ENCODE peak calls at places on chromosomes 4 and X, in seven cellular contexts. O is HepG2, J is K562, L is SK-N-SH, K is GM12878, X is HCT116, E is H1. R is an unnamed sample.

GRCh38 chrX:94455782-94456181 is 781.8 kb downstream of the FAM133A start:
- DNase-seq in X (no peak), J (no peak), L (no peak), E (no peak), O (no peak), K (no peak), R (no peak)

GRCh38 chr4:112141366-112142138 is 3.7 kb upstream of the FAM241A start:
- DNase-seq in O (no peak), L (no peak), K (no peak), J (no peak), X (no peak), E (no peak), R (no peak)

GRCh38 chr4:72846280-72847111 is 223.0 kb downstream of the COX18 start:
- DNase-seq in L (no peak), X (no peak), K (no peak), E (peak; percentile 67), O (peak; percentile 17), J (peak; percentile 23), R (peak; percentile 61)

GRCh38 chr4:115841873-115842272 is 728.5 kb upstream of the NDST4 start:
- DNase-seq in X (no peak), K (no peak), O (no peak), E (no peak), J (no peak), L (no peak), R (no peak)

GRCh38 chr4:76993787-76994641 is 44.5 kb downstream of the SEPTIN11 start:
- DNase-seq in K (peak; percentile 73), X (no peak), L (no peak), O (no peak), J (no peak), E (no peak), R (no peak)

GRCh38 chrX:53682885-53683555 is 3.5 kb downstream of the HUWE1 start:
- DNase-seq in E (peak; percentile 46), K (no peak), L (peak; percentile 47), J (peak; percentile 26), O (peak; percentile 43), X (no peak), R (peak; percentile 38)

GRCh38 chrX:30971761-30972603 is 82.9 kb upstream of the TAB3 start:
- DNase-seq in L (peak; percentile 60), J (peak; percentile 14), E (no peak), O (peak; percentile 53), K (no peak), X (no peak), R (peak; percentile 22)

GRCh38 chrX:12065251-12065650 is 73.0 kb upstream of the FRMPD4 start:
- DNase-seq in L (no peak), O (no peak), J (no peak), K (no peak), X (no peak), E (peak; percentile 41), R (peak; percentile 5)

GRCh38 chrX:49977319-49978090 is 55.1 kb downstream of the CLCN5 start:
- DNase-seq in K (peak; percentile 1), X (no peak), J (no peak), L (peak; percentile 7), E (no peak), O (no peak), R (no peak)

GRCh38 chr4:141220655-141221605 is at the start of gene ZNF330:
- DNase-seq in O (peak; percentile 68), K (peak; percentile 53), L (peak; percentile 94), J (peak; percentile 94), X (peak; percentile 75), E (peak; percentile 100), R (peak; percentile 62)

GRCh38 chr4:151233600-151233999 is 43.4 kb upstream of the PRSS48 start:
- DNase-seq in K (no peak), J (no peak), X (no peak), L (no peak), E (no peak), O (no peak), R (no peak)

GRCh38 chr4:5782829-5783476 is 72.0 kb downstream of the EVC start:
- DNase-seq in J (no peak), E (peak; percentile 37), X (no peak), K (no peak), O (no peak), L (no peak), R (no peak)

GRCh38 chr4:4791299-4791798 is 68.1 kb upstream of the MSX1 start:
- DNase-seq in X (no peak), J (no peak), E (peak; percentile 66), L (peak; percentile 30), O (no peak), K (no peak), R (no peak)

GRCh38 chr4:183348706-183349659 is 26.8 kb upstream of the CLDN24 start:
- DNase-seq in E (no peak), X (no peak), K (no peak), J (peak; percentile 64), L (no peak), O (no peak), R (no peak)

GRCh38 chr4:145732001-145732400 is 52.1 kb downstream of the C4orf51 start:
- DNase-seq in X (no peak), E (no peak), L (no peak), K (no peak), J (no peak), O (no peak), R (no peak)

GRCh38 chr4:48603366-48604003 is 113.4 kb downstream of the ZAR1 start:
- DNase-seq in J (no peak), X (no peak), O (peak; percentile 85), E (no peak), K (no peak), L (no peak), R (no peak)

GRCh38 chr4:37928421-37928820 is 31.8 kb upstream of the PTTG2 start:
- DNase-seq in J (no peak), E (no peak), L (no peak), O (no peak), X (no peak), K (no peak), R (no peak)

GRCh38 chrX:130704053-130705038 is 198.7 kb downstream of the ENOX2 start:
- DNase-seq in O (peak; percentile 66), E (no peak), L (no peak), X (no peak), J (no peak), K (no peak), R (no peak)

GRCh38 chr4:169416997-169417396 is 146.2 kb upstream of the SH3RF1 start:
- DNase-seq in K (no peak), L (no peak), E (no peak), O (peak; percentile 5), X (no peak), J (no peak), R (no peak)

GRCh38 chrX:48998391-48998790 is 3.7 kb downstream of the GRIPAP1 start:
- DNase-seq in O (no peak), J (peak; percentile 33), X (no peak), E (no peak), L (no peak), K (no peak), R (no peak)

GRCh38 chrX:108313662-108314061 is 124.6 kb downstream of the COL4A6 start:
- DNase-seq in O (no peak), K (no peak), E (no peak), J (no peak), L (no peak), X (no peak), R (no peak)

GRCh38 chr4:99301376-99302164 is 10.8 kb upstream of the ADH1A start:
- DNase-seq in K (no peak), O (no peak), J (no peak), L (no peak), E (no peak), X (no peak), R (no peak)

GRCh38 chr4:168220893-168221292 is 97.7 kb downstream of the DDX60 start:
- DNase-seq in X (no peak), O (no peak), K (no peak), J (no peak), L (no peak), E (no peak), R (no peak)

GRCh38 chr4:100983426-100983825 is 363.9 kb downstream of the PPP3CA start:
- DNase-seq in E (no peak), J (no peak), X (no peak), K (no peak), L (no peak), O (no peak), R (no peak)

GRCh38 chr4:139791681-139792080 is 126.1 kb downstream of the MGST2 start:
- DNase-seq in E (no peak), X (no peak), K (no peak), J (no peak), O (no peak), L (no peak), R (no peak)

DNA sequence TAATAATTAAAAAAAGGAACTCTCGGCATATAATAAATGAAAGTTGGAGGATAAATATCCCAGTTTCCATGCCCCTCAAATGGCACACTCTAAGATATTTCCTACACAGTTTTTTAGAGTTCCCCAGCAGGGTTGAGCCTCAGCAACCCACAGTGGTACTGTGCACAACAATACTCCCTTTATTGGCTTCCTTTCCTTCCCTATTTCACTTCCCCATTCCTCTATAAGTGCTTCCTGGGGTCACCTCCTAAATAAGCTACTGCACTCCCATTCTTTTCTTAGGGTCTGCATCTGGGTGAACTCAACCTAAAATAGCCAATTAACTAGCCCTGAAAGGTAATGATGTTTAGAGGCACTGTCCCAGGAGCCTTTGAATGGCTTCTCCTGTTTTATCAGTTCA is 76.4 kb upstream of the NHS start:
- DNase-seq in K (no peak), X (no peak), J (no peak), E (no peak), O (no peak), L (no peak), R (no peak)
- H3K4me1 ChIP-seq in K (no peaks in the 10 kb centered on the region), X (no peaks in the 10 kb centered on the region), J (no peaks in the 10 kb centered on the region), E (no peaks in the 10 kb centered on the region), O (no peaks in the 10 kb centered on the region), L (no peaks in the 10 kb centered on the region), R (no peaks in the 10 kb centered on the region)

GRCh38 chr4:111126340-111126739 is 503.5 kb upstream of the PITX2 start:
- DNase-seq in O (no peak), E (no peak), X (no peak), L (no peak), J (no peak), K (no peak), R (no peak)

GRCh38 chr4:111128327-111128726 is 505.4 kb upstream of the PITX2 start:
- DNase-seq in J (no peak), E (no peak), O (no peak), L (no peak), K (no peak), X (no peak), R (no peak)

GRCh38 chr4:111127842-111128241 is 505.0 kb upstream of the PITX2 start:
- DNase-seq in O (no peak), L (no peak), E (no peak), J (no peak), K (no peak), X (no peak), R (no peak)
- H3K4me3 ChIP-seq in O (no peak overlapping the region), L (peak overlapping the region; percentile 7), E (no peak overlapping the region), J (no peak overlapping the region), K (no peak overlapping the region), X (no peak overlapping the region), R (no peak overlapping the region)

GRCh38 chr4:13325744-13326143 is 158.4 kb downstream of the RAB28 start:
- DNase-seq in O (peak; percentile 56), X (no peak), K (no peak), J (no peak), L (no peak), E (no peak), R (no peak)
- TF ChIP-seq YY1 in O (no peak), X (no peak), K (no peak), J (no peak), L (no peak), E (no peak), R (no peak)

DNA sequence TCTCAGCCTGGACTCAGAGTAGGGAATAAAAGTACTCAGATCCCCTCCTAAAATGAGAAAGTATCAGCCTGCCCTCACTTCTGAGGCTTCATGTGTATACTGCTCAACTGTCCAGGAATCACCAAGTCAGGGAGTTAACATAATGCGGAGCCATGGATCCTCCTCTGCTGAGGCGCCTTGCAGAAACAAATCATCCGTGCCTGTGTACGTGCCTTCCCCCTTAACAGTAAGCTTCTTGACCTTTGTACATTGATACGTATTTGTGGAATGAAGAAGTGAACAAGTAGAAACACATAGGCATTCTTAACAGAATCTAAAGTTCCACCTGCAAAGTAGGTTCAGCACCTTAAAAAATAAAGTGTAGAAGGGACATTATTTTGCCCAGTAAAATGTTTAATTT is 61.7 kb downstream of the ARHGAP10 start:
- DNase-seq in J (no peak), O (no peak), X (no peak), L (no peak), K (no peak), E (no peak), R (no peak)
- H3K4me1 ChIP-seq in J (no peaks in the 10 kb centered on the region), O (peaks cover 21% of the 10 kb centered on the region), X (peaks cover 25% of the 10 kb centered on the region), L (peaks cover 5% of the 10 kb centered on the region), K (peaks cover 39% of the 10 kb centered on the region), E (no peaks in the 10 kb centered on the region), R (no peaks in the 10 kb centered on the region)